ENCODE peak calls at places on chromosomes 13 and 19, in nine cellular contexts. M, I, E, S, V, J, T, H and D are unnamed samples.

GRCh38 chr13:75633285-75633684 is 2.8 kb upstream of the LMO7 start:
- DNase-seq in M (no peak), I (no peak), E (peak), S (peak), V (no peak), J (no peak), T (peak), H (peak), D (no peak)

GRCh38 chr19:39342647-39343305 is 555 bp downstream of the SAMD4B start:
- DNase-seq in M (no peak), I (peak), E (no peak), S (no peak), V (no peak), J (no peak), T (peak), H (peak), D (no peak)

GRCh38 chr19:10430505-10431253 is 10.3 kb downstream of the PDE4A start:
- DNase-seq in M (no peak), I (peak), E (peak), S (peak), V (no peak), J (peak), T (peak), H (peak), D (no peak)

GRCh38 chr13:100323937-100324336 is 235.0 kb downstream of the PCCA start:
- DNase-seq in M (no peak), I (no peak), E (no peak), S (peak), V (no peak), J (no peak), T (no peak), H (no peak), D (no peak)

GRCh38 chr19:19409235-19410030 is 4.0 kb downstream of the GATAD2A start:
- DNase-seq in M (no peak), I (peak), E (peak), S (no peak), V (no peak), J (peak), T (no peak), H (no peak), D (no peak)

GRCh38 chr19:14432817-14433453 is at the start of gene PKN1:
- DNase-seq in M (peak), I (peak), E (peak), S (no peak), V (peak), J (peak), T (peak), H (no peak), D (no peak)

GRCh38 chr13:80276371-80277289 is 64.3 kb downstream of the SPRY2 start:
- DNase-seq in M (no peak), I (peak), E (peak), S (peak), V (no peak), J (peak), T (peak), H (no peak), D (no peak)

GRCh38 chr13:46039421-46040036 is 13.0 kb downstream of the ZC3H13 start:
- DNase-seq in M (no peak), I (no peak), E (no peak), S (peak), V (no peak), J (no peak), T (no peak), H (no peak), D (no peak)

GRCh38 chr13:48456546-48456945 is 43.6 kb upstream of the LPAR6 start:
- DNase-seq in M (no peak), I (no peak), E (no peak), S (no peak), V (no peak), J (no peak), T (no peak), H (no peak), D (no peak)

GRCh38 chr13:41122838-41123237 is 9.8 kb downstream of the KBTBD6 start:
- DNase-seq in M (no peak), I (peak), E (no peak), S (no peak), V (no peak), J (no peak), T (no peak), H (no peak), D (no peak)

GRCh38 chr19:44777715-44778347 is at the start of gene CBLC:
- DNase-seq in M (peak), I (peak), E (peak), S (no peak), V (no peak), J (peak), T (peak), H (no peak), D (peak)

GRCh38 chr13:100652510-100652909 is 22.1 kb downstream of the TMTC4 start:
- DNase-seq in M (no peak), I (no peak), E (no peak), S (no peak), V (no peak), J (no peak), T (no peak), H (no peak), D (no peak)

GRCh38 chr19:3403489-3404323 is 37.3 kb downstream of the NFIC start:
- DNase-seq in M (no peak), I (no peak), E (no peak), S (peak), V (no peak), J (no peak), T (peak), H (peak), D (no peak)

GRCh38 chr13:43364210-43365041 is 341.0 kb downstream of the DNAJC15 start:
- DNase-seq in M (no peak), I (no peak), E (no peak), S (peak), V (no peak), J (no peak), T (peak), H (peak), D (no peak)

GRCh38 chr13:48110930-48111721 is 16.2 kb upstream of the MED4 start:
- DNase-seq in M (no peak), I (peak), E (no peak), S (no peak), V (no peak), J (no peak), T (no peak), H (no peak), D (no peak)

GRCh38 chr19:9636018-9636417 is 15.0 kb upstream of the ZNF561 start:
- DNase-seq in M (no peak), I (no peak), E (no peak), S (no peak), V (no peak), J (no peak), T (no peak), H (no peak), D (no peak)

GRCh38 chr19:4288091-4288777 is 9.2 kb downstream of the SHD start:
- DNase-seq in M (peak), I (no peak), E (peak), S (no peak), V (no peak), J (no peak), T (peak), H (no peak), D (no peak)

GRCh38 chr13:47175172-47175806 is 278.4 kb upstream of the HTR2A start:
- DNase-seq in M (no peak), I (no peak), E (peak), S (peak), V (no peak), J (no peak), T (no peak), H (peak), D (peak)

GRCh38 chr13:31824705-31825512 is 85.6 kb downstream of the RXFP2 start:
- DNase-seq in M (no peak), I (peak), E (peak), S (peak), V (peak), J (no peak), T (no peak), H (peak), D (no peak)

GRCh38 chr19:53432088-53432661 is 391 bp downstream of the ZNF761 start:
- DNase-seq in M (no peak), I (peak), E (peak), S (peak), V (no peak), J (no peak), T (peak), H (peak), D (no peak)

GRCh38 chr13:21800847-21801616 is 130.2 kb downstream of the FGF9 start:
- DNase-seq in M (no peak), I (no peak), E (peak), S (peak), V (no peak), J (no peak), T (no peak), H (no peak), D (no peak)

GRCh38 chr13:101917833-101918755 is 465.6 kb downstream of the ITGBL1 start:
- DNase-seq in M (peak), I (no peak), E (no peak), S (no peak), V (no peak), J (no peak), T (peak), H (no peak), D (no peak)

GRCh38 chr19:57515218-57515617 is 11.9 kb upstream of the ZNF549 start:
- DNase-seq in M (no peak), I (no peak), E (no peak), S (no peak), V (no peak), J (no peak), T (no peak), H (no peak), D (no peak)

GRCh38 chr13:52955505-52955904 is 73.1 kb upstream of the OLFM4 start:
- DNase-seq in M (peak), I (no peak), E (no peak), S (no peak), V (no peak), J (no peak), T (no peak), H (no peak), D (no peak)

GRCh38 chr19:7729831-7730285 is 2.1 kb downstream of the CLEC4G start:
- DNase-seq in M (peak), I (no peak), E (no peak), S (no peak), V (no peak), J (no peak), T (no peak), H (no peak), D (no peak)

GRCh38 chr13:83929147-83929546 is 46.9 kb upstream of the SLITRK1 start:
- DNase-seq in M (no peak), I (no peak), E (no peak), S (no peak), V (no peak), J (no peak), T (no peak), H (no peak), D (no peak)

GRCh38 chr19:15114153-15114540 is 6.9 kb downstream of the SYDE1 start:
- DNase-seq in M (no peak), I (no peak), E (no peak), S (peak), V (no peak), J (no peak), T (peak), H (peak), D (no peak)

GRCh38 chr19:1170938-1171754 is 2.9 kb downstream of the SBNO2 start:
- DNase-seq in M (no peak), I (no peak), E (peak), S (no peak), V (no peak), J (peak), T (no peak), H (no peak), D (no peak)

GRCh38 chr19:32357720-32358119 is 12.3 kb downstream of the ZNF507 start:
- DNase-seq in M (no peak), I (no peak), E (peak), S (no peak), V (no peak), J (no peak), T (no peak), H (no peak), D (no peak)

GRCh38 chr19:8357007-8357521 is 6.9 kb upstream of the ANGPTL4 start:
- DNase-seq in M (no peak), I (peak), E (no peak), S (no peak), V (no peak), J (no peak), T (no peak), H (peak), D (no peak)

GRCh38 chr13:27372896-27373295 is 51.5 kb upstream of the GTF3A start:
- DNase-seq in M (no peak), I (no peak), E (no peak), S (peak), V (no peak), J (no peak), T (no peak), H (peak), D (no peak)

GRCh38 chr13:70527553-70527952 is 419.3 kb upstream of the KLHL1 start:
- DNase-seq in M (no peak), I (no peak), E (no peak), S (no peak), V (no peak), J (no peak), T (no peak), H (no peak), D (no peak)

GRCh38 chr13:91133941-91134772 is 213.3 kb upstream of the MIR17HG start:
- DNase-seq in M (peak), I (peak), E (peak), S (peak), V (peak), J (peak), T (no peak), H (peak), D (peak)

GRCh38 chr13:74052402-74052928 is 81.7 kb downstream of the KLF12 start:
- DNase-seq in M (no peak), I (no peak), E (no peak), S (no peak), V (no peak), J (no peak), T (no peak), H (no peak), D (no peak)

GRCh38 chr19:1847684-1848398 is 442 bp downstream of the REXO1 start:
- DNase-seq in M (no peak), I (peak), E (peak), S (peak), V (no peak), J (no peak), T (peak), H (peak), D (no peak)

GRCh38 chr13:99655351-99656091 is 154.2 kb downstream of the TM9SF2 start:
- DNase-seq in M (no peak), I (peak), E (peak), S (peak), V (no peak), J (no peak), T (peak), H (peak), D (peak)

GRCh38 chr13:29774830-29775229 is 75.6 kb downstream of the UBL3 start:
- DNase-seq in M (no peak), I (no peak), E (no peak), S (no peak), V (no peak), J (no peak), T (no peak), H (no peak), D (no peak)

DNA sequence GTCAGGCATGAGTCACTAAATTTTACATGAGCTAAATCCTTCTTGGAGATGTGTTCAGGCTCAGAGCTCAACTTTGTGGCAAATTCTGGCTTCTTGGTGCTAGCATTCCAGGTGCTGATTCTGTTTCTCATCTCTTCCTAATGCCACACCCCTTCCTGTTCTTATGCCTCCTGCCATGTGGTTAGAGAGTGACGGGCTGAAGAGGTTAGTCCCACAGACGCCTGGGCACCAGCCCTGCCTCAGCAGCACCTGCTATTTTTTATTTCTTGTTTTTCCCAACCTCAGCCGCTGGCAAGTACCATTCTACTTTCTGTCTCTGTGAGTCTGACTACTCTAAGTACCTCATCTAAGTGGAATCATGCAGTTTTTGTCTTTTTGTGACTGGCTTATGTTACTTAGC is 329.5 kb downstream of the KCNRG start:
- DNase-seq in M (no peak), I (no peak), E (no peak), S (no peak), V (peak), J (no peak), T (no peak), H (no peak), D (no peak)
- H3K4me2 ChIP-seq in M (no peak), I (no peak), E (no peak), S (no peak), V (no peak), J (no peak), T (no peak), H (no peak), D (no peak)

GRCh38 chr19:5903054-5903501 is 512 bp downstream of the NDUFA11 start:
- DNase-seq in M (no peak), I (peak), E (no peak), S (peak), V (peak), J (no peak), T (peak), H (peak), D (no peak)
- H2AFZ ChIP-seq in M (no peak), I (peak), E (peak), S (peak), V (peak), J (peak), T (peak), H (peak), D (peak)

GRCh38 chr19:38182536-38183210 is 41.3 kb downstream of the DPF1 start:
- DNase-seq in M (no peak), I (no peak), E (no peak), S (no peak), V (no peak), J (no peak), T (peak), H (no peak), D (no peak)
- H3K4me2 ChIP-seq in M (peak), I (no peak), E (no peak), S (peak), V (no peak), J (no peak), T (no peak), H (no peak), D (no peak)

GRCh38 chr13:87527036-87527435 is 144.1 kb upstream of the SLITRK5 start:
- DNase-seq in M (no peak), I (no peak), E (no peak), S (no peak), V (no peak), J (no peak), T (no peak), H (no peak), D (peak)
- H2AFZ ChIP-seq in M (no peak), I (no peak), E (no peak), S (no peak), V (no peak), J (no peak), T (no peak), H (no peak), D (peak)